ENCODE peak calls at places on chromosomes 7 and 10, in seven cellular contexts. S, R, B, E, G, M and K are unnamed samples.

GRCh38 chr10:92969151-92969550 is 91.4 kb upstream of the CYP26C1 start:
- DNase-seq in S (no peak), R (no peak), B (no peak), E (no peak), G (no peak), M (no peak), K (no peak)

GRCh38 chr10:122301055-122301810 is 30.1 kb downstream of the BTBD16 start:
- DNase-seq in S (no peak), R (no peak), B (no peak), E (peak), G (peak), M (no peak), K (no peak)

GRCh38 chr10:89921422-89921821 is 220.0 kb downstream of the KIF20B start:
- DNase-seq in S (no peak), R (no peak), B (no peak), E (no peak), G (no peak), M (no peak), K (no peak)

GRCh38 chr10:26824015-26824690 is 36.6 kb downstream of the ABI1 start:
- DNase-seq in S (no peak), R (no peak), B (no peak), E (no peak), G (no peak), M (no peak), K (no peak)

GRCh38 chr7:137751361-137752009 is 95.3 kb downstream of the DGKI start:
- DNase-seq in S (no peak), R (no peak), B (no peak), E (no peak), G (no peak), M (no peak), K (no peak)

GRCh38 chr7:80722596-80723141 is 84.2 kb downstream of the CD36 start:
- DNase-seq in S (peak), R (peak), B (peak), E (peak), G (peak), M (no peak), K (peak)

GRCh38 chr7:28813238-28813962 is 144.7 kb downstream of the TRIL start:
- DNase-seq in S (no peak), R (no peak), B (no peak), E (peak), G (peak), M (no peak), K (no peak)

GRCh38 chr7:34091330-34091917 is 186.1 kb downstream of the BMPER start:
- DNase-seq in S (no peak), R (peak), B (peak), E (peak), G (no peak), M (peak), K (no peak)

GRCh38 chr10:72702868-72703581 is 11.1 kb downstream of the MCU start:
- DNase-seq in S (no peak), R (no peak), B (no peak), E (peak), G (no peak), M (no peak), K (no peak)

GRCh38 chr7:131047651-131048304 is 279.9 kb upstream of the MKLN1 start:
- DNase-seq in S (no peak), R (no peak), B (no peak), E (no peak), G (no peak), M (no peak), K (no peak)

GRCh38 chr7:93938293-93938692 is 16.8 kb downstream of the GNG11 start:
- DNase-seq in S (no peak), R (no peak), B (no peak), E (no peak), G (no peak), M (no peak), K (no peak)

GRCh38 chr10:116385994-116386809 is 41.4 kb upstream of the PNLIPRP3 start:
- DNase-seq in S (no peak), R (no peak), B (no peak), E (peak), G (no peak), M (peak), K (no peak)

GRCh38 chr7:142380064-142380463 is 122.2 kb upstream of the PRSS58 start:
- DNase-seq in S (no peak), R (no peak), B (no peak), E (no peak), G (no peak), M (no peak), K (no peak)

GRCh38 chr10:76015245-76015644 is 583.8 kb downstream of the LRMDA start:
- DNase-seq in S (no peak), R (no peak), B (no peak), E (peak), G (no peak), M (no peak), K (no peak)

GRCh38 chr7:19369806-19370205 is 224.6 kb upstream of the FERD3L start:
- DNase-seq in S (no peak), R (no peak), B (no peak), E (no peak), G (no peak), M (no peak), K (no peak)

GRCh38 chr10:130957978-130958377 is 353.5 kb downstream of the TCERG1L start:
- DNase-seq in S (no peak), R (no peak), B (no peak), E (no peak), G (no peak), M (no peak), K (no peak)

GRCh38 chr7:134866581-134866980 is 87.1 kb downstream of the CALD1 start:
- DNase-seq in S (no peak), R (no peak), B (no peak), E (peak), G (no peak), M (no peak), K (no peak)

GRCh38 chr7:15839415-15840100 is 153.1 kb upstream of the MEOX2 start:
- DNase-seq in S (no peak), R (peak), B (no peak), E (peak), G (peak), M (peak), K (peak)

GRCh38 chr7:18890134-18890533 is 227.3 kb downstream of the TWIST1 start:
- DNase-seq in S (no peak), R (no peak), B (peak), E (peak), G (no peak), M (no peak), K (no peak)

DNA sequence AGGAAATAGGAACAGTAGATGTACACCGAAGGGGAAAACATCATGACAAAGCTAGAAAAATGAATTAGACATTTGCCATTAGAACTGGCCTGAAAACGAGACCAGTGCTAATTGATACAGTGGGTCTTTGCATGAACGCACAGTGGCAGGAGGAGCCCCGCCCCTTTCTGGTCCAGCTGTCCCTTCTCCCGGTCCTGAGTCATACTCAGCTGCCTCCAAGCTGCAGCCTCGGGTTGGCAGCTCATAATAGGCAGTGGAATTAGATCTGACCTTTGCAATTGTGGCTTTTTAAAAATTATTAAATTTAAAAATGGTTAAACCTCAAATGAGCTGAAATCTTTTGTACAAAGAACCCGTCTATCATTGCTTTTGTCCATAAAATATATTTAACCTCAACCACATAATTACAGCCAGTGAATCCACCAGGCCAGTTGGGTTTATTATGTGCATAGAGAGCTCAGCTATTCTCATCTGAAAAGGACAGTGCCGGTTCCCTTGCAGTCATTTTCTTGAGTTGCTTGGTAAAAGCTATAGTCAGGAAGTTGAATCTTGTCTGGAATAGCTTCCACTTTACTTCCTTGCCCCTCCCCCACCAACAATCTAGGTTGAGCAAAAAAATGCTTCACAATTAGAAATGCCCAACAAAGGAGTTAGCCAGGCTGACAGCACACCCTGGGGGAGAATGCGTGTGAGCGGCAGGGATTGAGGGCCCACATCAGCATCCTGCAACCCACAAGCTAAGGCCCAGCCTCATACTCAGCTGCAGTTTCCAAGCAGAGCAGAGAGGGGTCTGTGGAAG is 147.1 kb downstream of the BUB3 start:
- DNase-seq in S (no peak), R (peak), B (no peak), E (peak), G (peak), M (no peak), K (no peak)
- H3K27ac ChIP-seq in S (no peak), R (no peak), B (no peak), E (no peak), G (no peak), M (no peak), K (no peak)

GRCh38 chr10:13989616-13990015 is 341.1 kb downstream of the FRMD4A start:
- DNase-seq in S (no peak), R (no peak), B (no peak), E (no peak), G (no peak), M (no peak), K (peak)

GRCh38 chr10:13991353-13991752 is 339.4 kb downstream of the FRMD4A start:
- DNase-seq in S (no peak), R (no peak), B (no peak), E (no peak), G (no peak), M (no peak), K (no peak)

GRCh38 chr10:13993169-13993568 is 337.6 kb downstream of the FRMD4A start:
- DNase-seq in S (no peak), R (peak), B (peak), E (peak), G (peak), M (no peak), K (no peak)

GRCh38 chr10:13990392-13990805 is 340.3 kb downstream of the FRMD4A start:
- DNase-seq in S (no peak), R (no peak), B (no peak), E (peak), G (peak), M (no peak), K (peak)

GRCh38 chr10:13990918-13991317 is 339.8 kb downstream of the FRMD4A start:
- DNase-seq in S (no peak), R (no peak), B (no peak), E (peak), G (no peak), M (no peak), K (no peak)
- H3K4me3 ChIP-seq in S (no peak), R (peak), B (no peak), E (peak), G (peak), M (no peak), K (peak)

DNA sequence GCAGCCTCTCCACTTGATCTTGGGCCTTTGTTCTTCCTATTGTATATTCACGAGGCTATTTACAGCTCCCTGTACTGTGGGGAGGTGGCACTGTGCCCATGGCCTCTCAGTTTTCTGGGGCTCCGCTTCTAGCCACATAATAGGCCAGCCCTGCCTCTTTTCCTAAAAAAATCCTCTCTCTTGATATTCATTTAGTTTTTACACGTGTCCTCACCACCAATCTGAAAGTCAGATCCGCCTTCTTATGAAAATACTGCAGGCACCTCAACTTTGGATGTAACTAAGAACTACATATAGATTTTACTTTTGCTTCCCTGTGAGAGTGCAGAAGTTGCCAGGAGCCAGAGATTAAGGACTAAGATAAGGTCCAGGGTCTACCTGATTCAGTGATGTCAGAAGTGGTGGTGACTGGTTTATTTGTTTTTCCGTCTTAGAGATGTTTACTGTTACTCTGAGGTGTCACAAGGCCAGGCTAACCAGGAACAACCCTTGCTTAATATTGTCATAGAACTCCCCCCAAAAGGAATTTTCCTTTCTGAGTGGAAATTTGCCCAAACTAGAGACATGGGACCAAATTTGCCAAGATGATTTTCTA is 7.8 kb downstream of the BAMBI start:
- DNase-seq in S (no peak), R (no peak), B (no peak), E (no peak), G (no peak), M (no peak), K (no peak)
- H3K27ac ChIP-seq in S (no peak), R (no peak), B (no peak), E (no peak), G (no peak), M (peak), K (no peak)

GRCh38 chr7:69602522-69602921 is 4.2 kb downstream of the AUTS2 start:
- DNase-seq in S (no peak), R (no peak), B (no peak), E (no peak), G (no peak), M (no peak), K (no peak)

GRCh38 chr7:69598081-69598486 is at the start of gene AUTS2:
- DNase-seq in S (peak), R (peak), B (peak), E (peak), G (peak), M (peak), K (peak)

GRCh38 chr7:69598487-69599148 is 343 bp downstream of the AUTS2 start:
- DNase-seq in S (peak), R (peak), B (no peak), E (peak), G (peak), M (no peak), K (no peak)

GRCh38 chr7:69599211-69599878 is 1.1 kb downstream of the AUTS2 start:
- DNase-seq in S (peak), R (peak), B (no peak), E (peak), G (no peak), M (no peak), K (no peak)

DNA sequence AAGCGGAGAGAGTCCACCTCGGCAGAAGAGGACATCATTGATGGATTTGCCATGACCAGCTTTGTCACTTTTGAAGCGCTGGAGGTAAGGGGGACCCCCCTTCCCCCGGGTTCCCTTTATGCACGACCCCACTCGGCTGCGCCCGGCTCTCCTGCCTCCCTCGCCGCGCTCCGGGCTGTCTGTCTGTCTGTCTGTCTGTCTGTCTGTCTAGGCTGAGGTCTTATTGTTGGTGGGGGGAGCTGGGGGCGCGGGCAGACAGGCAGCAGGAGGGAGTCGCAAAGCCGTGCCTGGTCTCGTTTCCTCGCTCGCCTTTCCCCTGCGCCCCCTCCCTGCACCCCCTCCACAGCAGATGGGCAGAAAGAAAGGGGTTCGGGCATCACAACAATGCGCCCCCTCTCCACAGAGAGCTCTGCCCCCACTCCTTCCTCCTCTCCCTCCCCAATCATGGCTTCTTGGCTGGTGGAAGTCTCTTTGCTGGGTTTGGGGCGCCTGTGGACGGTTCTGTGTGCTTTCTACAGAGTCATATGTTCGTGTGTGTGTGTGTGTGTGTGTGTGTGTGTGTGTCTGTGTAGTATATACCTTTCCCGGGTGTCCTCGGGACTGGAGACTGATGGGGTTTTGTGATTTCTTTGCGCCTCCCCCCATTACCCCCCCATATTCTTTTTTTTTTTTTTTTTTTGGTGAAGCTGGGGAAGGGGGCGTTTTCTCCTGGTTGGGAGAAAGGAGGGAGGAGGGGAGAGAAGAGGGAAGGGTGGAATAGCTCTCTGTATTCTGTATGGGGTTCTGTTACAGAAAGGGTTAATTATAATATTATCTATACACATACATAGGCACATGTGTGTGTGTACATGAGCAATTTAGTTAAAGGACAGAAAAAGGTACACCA is 1.8 kb downstream of the AUTS2 start:
- DNase-seq in S (peak), R (peak), B (no peak), E (peak), G (no peak), M (no peak), K (no peak)
- H3K4me3 ChIP-seq in S (peak), R (peak), B (peak), E (peak), G (peak), M (peak), K (peak)

DNA sequence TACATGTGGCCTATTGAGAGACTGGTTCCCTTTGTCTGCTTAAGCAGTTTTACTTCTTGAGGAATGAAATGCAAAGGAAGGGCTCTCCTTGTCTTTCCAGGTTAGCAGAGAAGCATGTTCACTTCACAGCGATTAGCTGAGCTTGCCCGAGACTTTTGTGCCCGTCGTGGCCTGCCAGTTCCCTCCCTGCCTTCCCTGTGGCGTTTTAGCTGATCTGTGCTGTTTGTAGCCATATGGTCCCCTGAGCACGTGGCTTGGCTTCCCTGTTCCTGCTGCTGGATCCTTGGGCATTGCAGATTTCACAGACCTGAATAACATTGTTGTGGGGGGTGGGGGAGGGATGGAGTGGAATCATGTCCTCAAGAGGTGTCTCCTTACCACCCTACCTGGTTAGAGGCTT is 61.8 kb downstream of the SND1 start:
- DNase-seq in S (no peak), R (no peak), B (no peak), E (no peak), G (no peak), M (no peak), K (no peak)
- H3K27ac ChIP-seq in S (no peak), R (no peak), B (no peak), E (no peak), G (no peak), M (no peak), K (no peak)